ENCODE peak calls at places on chromosome 18, in nine cellular contexts. I is HepG2, W is neuronal stem cell, F is Panc1, S is spleen, R is Caco-2, E is astrocyte, V is cardiac muscle cell, G is hepatocyte. P is an unnamed sample.

GRCh38 chr18:10265560-10266235 is 188.7 kb upstream of the APCDD1 start:
- DNase-seq in I (no peak), W (no peak), F (no peak), S (no peak), R (no peak), E (peak), V (no peak), G (no peak), P (no peak)

GRCh38 chr18:69948919-69949537 is 1.4 kb upstream of the CD226 start:
- DNase-seq in I (no peak), W (no peak), F (no peak), S (no peak), R (no peak), E (no peak), V (peak), G (no peak), P (no peak)

GRCh38 chr18:31624892-31625640 is 33.4 kb downstream of the TTR start:
- DNase-seq in I (no peak), W (no peak), F (no peak), S (no peak), R (no peak), E (no peak), V (no peak), G (no peak), P (no peak)

GRCh38 chr18:23573948-23574431 is 12.3 kb downstream of the NPC1 start:
- DNase-seq in I (no peak), W (no peak), F (peak), S (no peak), R (no peak), E (peak), V (peak), G (peak), P (no peak)

GRCh38 chr18:58314284-58314683 is 270.3 kb downstream of the NEDD4L start:
- DNase-seq in I (peak), W (no peak), F (no peak), S (no peak), R (no peak), E (peak), V (peak), G (peak), P (no peak)

GRCh38 chr18:77032121-77032758 is 100.3 kb downstream of the MBP start:
- DNase-seq in I (no peak), W (no peak), F (no peak), S (no peak), R (no peak), E (peak), V (peak), G (no peak), P (no peak)

GRCh38 chr18:21194871-21195771 is 46.9 kb upstream of the GREB1L start:
- DNase-seq in I (peak), W (peak), F (no peak), S (no peak), R (no peak), E (peak), V (peak), G (peak), P (no peak)

GRCh38 chr18:37334494-37335125 is 231.0 kb downstream of the CELF4 start:
- DNase-seq in I (no peak), W (peak), F (no peak), S (no peak), R (no peak), E (peak), V (peak), G (no peak), P (no peak)

GRCh38 chr18:32308493-32309120 is 118.8 kb downstream of the MEP1B start:
- DNase-seq in I (no peak), W (no peak), F (no peak), S (no peak), R (no peak), E (peak), V (peak), G (peak), P (no peak)

GRCh38 chr18:6781846-6782245 is 52.3 kb downstream of the ARHGAP28 start:
- DNase-seq in I (no peak), W (no peak), F (no peak), S (no peak), R (no peak), E (peak), V (peak), G (no peak), P (peak)

GRCh38 chr18:37476182-37476581 is 89.4 kb downstream of the CELF4 start:
- DNase-seq in I (peak), W (peak), F (no peak), S (no peak), R (peak), E (no peak), V (peak), G (peak), P (no peak)

GRCh38 chr18:78364123-78364522 is 615.5 kb upstream of the SALL3 start:
- DNase-seq in I (no peak), W (no peak), F (no peak), S (no peak), R (no peak), E (no peak), V (no peak), G (no peak), P (no peak)

GRCh38 chr18:77059294-77059916 is 73.2 kb downstream of the MBP start:
- DNase-seq in I (peak), W (no peak), F (no peak), S (no peak), R (peak), E (no peak), V (peak), G (peak), P (peak)

GRCh38 chr18:77013777-77014525 is 118.6 kb downstream of the MBP start:
- DNase-seq in I (no peak), W (no peak), F (no peak), S (no peak), R (no peak), E (no peak), V (peak), G (no peak), P (peak)

GRCh38 chr18:8238507-8238906 is 370.7 kb upstream of the RAB12 start:
- DNase-seq in I (peak), W (no peak), F (no peak), S (no peak), R (no peak), E (no peak), V (peak), G (peak), P (no peak)

GRCh38 chr18:35497006-35497333 is 790 bp downstream of the INO80C start:
- DNase-seq in I (no peak), W (no peak), F (no peak), S (no peak), R (no peak), E (peak), V (peak), G (peak), P (no peak)

GRCh38 chr18:79680100-79680879 is 687 bp downstream of the CTDP1 start:
- DNase-seq in I (peak), W (peak), F (no peak), S (peak), R (peak), E (peak), V (peak), G (peak), P (no peak)

GRCh38 chr18:9417081-9417841 is 58.1 kb upstream of the RALBP1 start:
- DNase-seq in I (no peak), W (no peak), F (no peak), S (no peak), R (no peak), E (peak), V (peak), G (peak), P (no peak)

GRCh38 chr18:48629730-48630324 is 91.0 kb downstream of the CTIF start:
- DNase-seq in I (peak), W (no peak), F (peak), S (peak), R (no peak), E (peak), V (peak), G (peak), P (no peak)

GRCh38 chr18:62999392-62999791 is 284.1 kb downstream of the PHLPP1 start:
- DNase-seq in I (no peak), W (no peak), F (no peak), S (peak), R (no peak), E (peak), V (peak), G (no peak), P (no peak)

GRCh38 chr18:31721596-31721995 is 37.2 kb upstream of the B4GALT6 start:
- DNase-seq in I (no peak), W (no peak), F (no peak), S (no peak), R (no peak), E (no peak), V (peak), G (no peak), P (no peak)

GRCh38 chr18:33923980-33924379 is 300.7 kb downstream of the NOL4 start:
- DNase-seq in I (no peak), W (no peak), F (no peak), S (no peak), R (no peak), E (no peak), V (no peak), G (no peak), P (no peak)

GRCh38 chr18:67553471-67553870 is 37.0 kb upstream of the DSEL start:
- DNase-seq in I (no peak), W (no peak), F (no peak), S (no peak), R (no peak), E (peak), V (no peak), G (no peak), P (no peak)

GRCh38 chr18:24530630-24531111 is 70.2 kb downstream of the HRH4 start:
- DNase-seq in I (no peak), W (no peak), F (no peak), S (no peak), R (no peak), E (peak), V (peak), G (peak), P (no peak)

DNA sequence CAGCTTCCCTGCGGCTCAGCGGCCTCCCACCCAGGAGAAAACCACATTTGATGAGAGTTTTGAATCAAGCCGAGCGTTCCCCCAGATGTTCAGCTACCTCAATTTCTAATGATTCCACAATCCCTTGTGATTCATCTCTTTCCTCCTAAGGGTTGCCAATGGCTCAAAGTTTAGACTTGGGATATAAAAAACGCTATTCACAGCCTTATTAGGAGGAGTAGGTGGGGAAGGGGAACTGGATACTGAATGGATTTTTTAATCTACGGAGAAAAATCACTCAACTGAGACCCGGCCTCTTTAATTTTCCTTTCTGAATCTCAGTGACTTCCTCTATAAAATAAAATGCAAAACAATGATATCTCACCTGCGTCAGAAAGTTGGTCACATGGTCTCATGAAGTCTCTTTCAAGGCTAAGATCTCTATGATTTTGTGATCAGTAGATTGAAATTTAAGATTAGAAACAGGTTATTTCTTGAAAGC is 192.6 kb upstream of the TCF4 start:
- DNase-seq in I (no peak), W (no peak), F (no peak), S (no peak), R (no peak), E (peak), V (peak), G (no peak), P (no peak)
- H3K4me3 ChIP-seq in I (no peak), W (no peak), F (peak), S (peak), R (no peak), E (peak), V (peak), G (peak), P (no peak)

DNA sequence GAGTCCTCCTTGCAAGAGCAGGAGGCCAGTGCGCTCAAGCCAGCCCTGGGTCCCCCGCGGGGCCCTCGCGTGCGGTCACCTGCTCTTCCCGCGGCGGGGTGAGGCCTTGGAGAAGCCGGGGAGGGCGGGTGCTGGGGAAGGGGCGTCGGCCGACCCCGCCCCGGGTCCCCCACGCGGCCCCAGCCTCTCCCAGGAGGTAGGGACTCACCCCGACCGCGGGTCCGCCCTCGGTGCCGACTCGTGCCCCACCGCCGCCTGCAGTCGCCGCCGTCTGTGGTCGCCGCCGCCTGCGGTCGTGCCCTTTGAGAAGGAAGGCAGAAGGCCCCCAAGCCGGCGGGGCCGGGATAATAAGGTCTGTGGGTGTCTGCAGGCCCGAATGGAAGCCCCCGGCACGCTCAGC is 32.7 kb downstream of the SERPINB8 start:
- DNase-seq in I (no peak), W (no peak), F (no peak), S (no peak), R (no peak), E (no peak), V (no peak), G (no peak), P (no peak)
- H3K4me3 ChIP-seq in I (no peak), W (no peak), F (no peak), S (no peak), R (no peak), E (no peak), V (no peak), G (no peak), P (no peak)

DNA sequence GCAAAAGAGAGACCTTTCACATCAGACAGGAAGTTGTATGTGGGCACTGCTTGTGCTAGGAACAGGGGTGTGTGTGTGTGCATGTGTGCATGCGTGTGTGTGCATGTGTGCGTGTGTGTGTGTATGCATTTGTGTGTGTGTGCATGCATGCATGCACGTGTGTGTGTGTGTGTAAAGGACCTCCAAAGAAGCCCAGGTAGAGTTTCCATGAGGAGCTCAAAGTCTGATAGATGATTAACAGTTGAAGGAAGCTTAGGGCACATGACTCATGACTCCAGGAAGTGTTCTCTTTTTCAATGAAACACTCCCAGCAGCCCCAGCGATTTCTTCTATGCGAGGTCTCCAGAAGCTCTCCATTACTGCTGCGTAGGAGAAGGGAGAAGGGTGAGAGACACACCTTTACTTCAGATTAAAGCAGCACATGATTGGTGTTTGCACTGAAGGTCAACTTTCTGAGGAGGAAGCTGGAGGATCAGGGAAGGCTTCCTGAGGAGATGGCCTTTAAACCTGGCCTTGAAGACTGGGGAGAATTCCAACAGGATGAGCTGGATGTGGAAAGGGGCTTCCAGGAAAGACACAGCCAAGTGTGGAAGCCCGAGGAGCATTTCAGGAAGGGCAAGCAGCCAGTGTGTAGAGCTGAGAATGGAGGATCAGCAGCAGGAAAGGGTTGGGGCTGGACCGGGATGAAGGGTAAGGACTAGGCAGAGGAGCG is 77.7 kb downstream of the SMAD4 start:
- DNase-seq in I (no peak), W (no peak), F (no peak), S (no peak), R (no peak), E (no peak), V (no peak), G (peak), P (no peak)
- H3K4me3 ChIP-seq in I (no peak), W (no peak), F (no peak), S (no peak), R (no peak), E (no peak), V (no peak), G (no peak), P (no peak)

DNA sequence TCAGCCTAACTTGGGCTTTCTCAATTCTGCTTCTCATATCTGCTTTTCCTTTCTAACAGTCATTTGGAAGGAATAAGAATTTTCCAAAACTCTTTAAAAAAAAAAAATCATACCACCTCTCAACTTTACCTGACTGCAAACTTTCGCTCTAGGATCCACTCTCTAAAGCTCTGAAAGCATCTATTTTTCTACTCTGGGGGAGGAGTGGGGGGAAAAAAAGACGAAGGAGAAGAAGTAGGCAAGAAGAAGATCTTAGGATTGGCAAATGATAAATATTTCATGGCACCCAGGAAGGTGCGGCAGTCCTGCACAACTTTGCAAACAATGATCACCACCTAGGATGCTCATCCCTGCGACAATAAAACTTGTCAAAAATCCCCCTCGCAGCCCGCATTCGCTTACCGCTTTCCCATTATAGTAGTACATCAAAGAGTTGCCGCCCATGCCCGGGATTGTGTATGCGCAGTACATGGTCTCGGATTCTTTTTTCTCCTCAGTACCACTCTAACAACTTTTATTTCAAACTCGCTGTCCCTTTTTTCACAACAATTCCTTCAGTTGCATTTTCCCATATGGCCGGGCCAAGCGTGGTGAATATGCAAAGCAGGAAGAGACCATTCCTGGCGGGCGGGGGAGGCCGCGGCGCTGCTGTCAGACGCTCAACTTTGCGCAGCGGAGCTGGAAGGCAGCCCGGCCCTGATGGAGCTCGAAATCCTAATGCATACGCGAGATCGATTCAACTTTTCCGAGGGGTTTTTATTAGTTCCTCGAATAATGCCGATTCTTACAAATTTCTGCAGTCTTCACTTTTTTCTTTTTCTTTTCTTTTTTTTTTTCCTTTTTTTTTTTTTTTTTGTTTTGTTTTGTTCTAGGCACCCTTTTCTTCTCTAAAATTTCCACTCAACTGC is 266.5 kb downstream of the TCF4 start:
- DNase-seq in I (no peak), W (peak), F (no peak), S (peak), R (peak), E (peak), V (peak), G (peak), P (peak)
- H3K4me3 ChIP-seq in I (no peak), W (peak), F (peak), S (peak), R (peak), E (peak), V (peak), G (peak), P (no peak)

GRCh38 chr18:644395-645004 is 13.0 kb upstream of the TYMS start:
- DNase-seq in I (peak), W (no peak), F (no peak), S (no peak), R (no peak), E (no peak), V (no peak), G (no peak), P (no peak)
- H3K4me3 ChIP-seq in I (no peak), W (no peak), F (no peak), S (no peak), R (no peak), E (no peak), V (no peak), G (no peak), P (no peak)

GRCh38 chr18:49967171-49967570 is 153.8 kb upstream of the ACAA2 start:
- DNase-seq in I (peak), W (no peak), F (no peak), S (no peak), R (peak), E (no peak), V (no peak), G (peak), P (no peak)
- H3K4me3 ChIP-seq in I (peak), W (no peak), F (no peak), S (no peak), R (no peak), E (no peak), V (no peak), G (no peak), P (no peak)

GRCh38 chr18:68766433-68766832 is 31.4 kb upstream of the CCDC102B start:
- DNase-seq in I (no peak), W (no peak), F (no peak), S (no peak), R (no peak), E (peak), V (no peak), G (no peak), P (no peak)

GRCh38 chr18:68764016-68764415 is 33.9 kb upstream of the CCDC102B start:
- DNase-seq in I (no peak), W (no peak), F (no peak), S (no peak), R (no peak), E (no peak), V (no peak), G (no peak), P (no peak)

GRCh38 chr18:68772268-68772667 is 25.6 kb upstream of the CCDC102B start:
- DNase-seq in I (no peak), W (no peak), F (no peak), S (no peak), R (no peak), E (no peak), V (no peak), G (no peak), P (no peak)

DNA sequence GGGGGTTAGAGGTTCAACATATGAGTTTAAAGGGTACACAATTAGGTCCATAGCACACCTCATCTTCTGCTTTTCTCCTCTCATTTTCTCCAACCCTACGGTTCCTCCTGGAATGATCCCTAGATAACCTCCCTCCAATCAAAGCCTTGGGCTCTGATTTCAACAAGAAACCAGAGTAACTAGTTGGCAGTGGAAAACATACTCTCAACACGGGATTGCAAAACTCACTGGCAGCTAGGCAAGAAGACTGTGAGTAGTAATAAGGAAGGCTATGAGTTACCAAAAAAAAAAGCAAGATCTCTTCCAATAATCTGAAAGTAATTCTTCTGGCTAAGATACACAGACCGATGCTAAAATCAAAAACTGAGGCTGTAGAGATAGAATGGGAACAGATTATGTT is 28.5 kb upstream of the CCDC102B start:
- DNase-seq in I (no peak), W (no peak), F (no peak), S (no peak), R (no peak), E (no peak), V (peak), G (no peak), P (no peak)
- H3K4me3 ChIP-seq in I (no peak), W (no peak), F (no peak), S (no peak), R (no peak), E (no peak), V (no peak), G (no peak), P (no peak)

GRCh38 chr18:44731866-44732555 is 51.3 kb downstream of the SETBP1 start:
- DNase-seq in I (no peak), W (no peak), F (no peak), S (no peak), R (peak), E (peak), V (no peak), G (no peak), P (peak)

GRCh38 chr18:44727291-44727690 is 46.6 kb downstream of the SETBP1 start:
- DNase-seq in I (no peak), W (no peak), F (no peak), S (no peak), R (no peak), E (no peak), V (no peak), G (no peak), P (no peak)

GRCh38 chr18:44731160-44731865 is 50.6 kb downstream of the SETBP1 start:
- DNase-seq in I (no peak), W (no peak), F (no peak), S (no peak), R (no peak), E (no peak), V (no peak), G (no peak), P (no peak)

GRCh38 chr18:44732604-44733003 is 51.9 kb downstream of the SETBP1 start:
- DNase-seq in I (no peak), W (no peak), F (no peak), S (no peak), R (no peak), E (no peak), V (no peak), G (no peak), P (no peak)

GRCh38 chr18:44729631-44730101 is 49.0 kb downstream of the SETBP1 start:
- DNase-seq in I (no peak), W (no peak), F (no peak), S (peak), R (peak), E (peak), V (peak), G (peak), P (no peak)
- H3K4me3 ChIP-seq in I (no peak), W (no peak), F (no peak), S (no peak), R (no peak), E (no peak), V (no peak), G (no peak), P (no peak)

GRCh38 chr18:3265564-3266033 is 3.7 kb downstream of the MYL12B start:
- DNase-seq in I (peak), W (no peak), F (no peak), S (no peak), R (no peak), E (peak), V (peak), G (peak), P (no peak)
- H3K4me3 ChIP-seq in I (peak), W (no peak), F (peak), S (no peak), R (no peak), E (no peak), V (no peak), G (no peak), P (no peak)